ENCODE peak calls at places on chromosomes 4 and X, in nine cellular contexts. O is gastroesophageal sphincter; N is gastrocnemius medialis; H is K562; L is naive thymus-derived CD8-positive, alpha-beta T cell; M is natural killer cell; A is activated B cell treated with CpG ODN at 0.5 μM for 24 hours; E is HCT116; S is left lung. C is an unnamed sample.
A peak's percentile ranks its signal among the peaks of the same experiment; 100 is the strongest.

GRCh38 chr4:124631760-124632159 is 80.8 kb downstream of the ANKRD50 start:
- ATAC-seq in O (peak; percentile 57), N (peak; percentile 69), H (peak; percentile 91), L (no peak), M (no peak), A (no peak), E (peak; percentile 98), S (peak; percentile 90), C (peak; percentile 92)

GRCh38 chr4:69092190-69092589 is 4.1 kb upstream of the UGT2B7 start:
- ATAC-seq in O (no peak), N (no peak), H (no peak), L (no peak), M (no peak), A (no peak), E (no peak), S (no peak), C (no peak)

GRCh38 chrX:66200050-66200664 is 36.1 kb downstream of the HEPH start:
- ATAC-seq in O (no peak), N (no peak), H (peak; percentile 63), L (no peak), M (no peak), A (no peak), E (no peak), S (no peak), C (no peak)

GRCh38 chrX:111511477-111511876 is at the start of gene SERTM2:
- ATAC-seq in O (no peak), N (no peak), H (peak; percentile 77), L (no peak), M (no peak), A (no peak), E (no peak), S (peak; percentile 73), C (no peak)

GRCh38 chr4:164807611-164808010 is 53.7 kb downstream of the SMIM31 start:
- ATAC-seq in O (no peak), N (no peak), H (no peak), L (no peak), M (no peak), A (no peak), E (no peak), S (peak; percentile 86), C (no peak)

GRCh38 chrX:86930419-86930818 is 587.2 kb upstream of the KLHL4 start:
- ATAC-seq in O (no peak), N (no peak), H (no peak), L (no peak), M (no peak), A (no peak), E (no peak), S (no peak), C (no peak)

GRCh38 chrX:19193584-19193983 is 71.3 kb upstream of the ADGRG2 start:
- ATAC-seq in O (no peak), N (no peak), H (no peak), L (no peak), M (no peak), A (no peak), E (no peak), S (no peak), C (no peak)

GRCh38 chrX:119760026-119760902 is 1.9 kb downstream of the SOWAHD start:
- ATAC-seq in O (no peak), N (no peak), H (no peak), L (no peak), M (no peak), A (peak; percentile 22), E (no peak), S (no peak), C (no peak)

GRCh38 chrX:136662976-136663375 is 15.0 kb downstream of the CD40LG start:
- ATAC-seq in O (no peak), N (no peak), H (no peak), L (peak; percentile 55), M (no peak), A (no peak), E (no peak), S (no peak), C (no peak)

GRCh38 chrX:10017866-10018265 is 50.7 kb downstream of the CLDN34 start:
- ATAC-seq in O (no peak), N (no peak), H (no peak), L (no peak), M (no peak), A (no peak), E (peak; percentile 48), S (peak; percentile 16), C (no peak)

GRCh38 chr4:85861064-85861767 is 386.3 kb downstream of the ARHGAP24 start:
- ATAC-seq in O (no peak), N (no peak), H (no peak), L (no peak), M (no peak), A (no peak), E (no peak), S (no peak), C (no peak)

GRCh38 chr4:147628415-147628814 is 11.2 kb downstream of the TMEM184C start:
- ATAC-seq in O (no peak), N (no peak), H (no peak), L (no peak), M (no peak), A (no peak), E (no peak), S (no peak), C (no peak)

GRCh38 chrX:9312922-9313867 is 151.7 kb upstream of the TBL1X start:
- ATAC-seq in O (no peak), N (no peak), H (peak; percentile 96), L (peak; percentile 66), M (peak; percentile 85), A (peak; percentile 56), E (peak; percentile 91), S (peak; percentile 68), C (peak; percentile 79)

GRCh38 chr4:163535657-163536056 is 41.2 kb downstream of the TMA16 start:
- ATAC-seq in O (no peak), N (no peak), H (peak; percentile 82), L (no peak), M (no peak), A (peak; percentile 60), E (peak; percentile 72), S (no peak), C (no peak)

GRCh38 chrX:23493941-23494374 is 159.3 kb downstream of the PTCHD1 start:
- ATAC-seq in O (no peak), N (no peak), H (no peak), L (no peak), M (no peak), A (no peak), E (peak; percentile 52), S (no peak), C (no peak)

GRCh38 chrX:104419926-104420325 is 146.1 kb upstream of the IL1RAPL2 start:
- ATAC-seq in O (no peak), N (no peak), H (no peak), L (no peak), M (no peak), A (no peak), E (no peak), S (no peak), C (no peak)

GRCh38 chrX:47817897-47818296 is 18.8 kb upstream of the ZNF81 start:
- ATAC-seq in O (no peak), N (no peak), H (no peak), L (no peak), M (no peak), A (no peak), E (no peak), S (no peak), C (no peak)

GRCh38 chr4:168656055-168656660 is 159.3 kb downstream of the PALLD start:
- ATAC-seq in O (peak; percentile 77), N (peak; percentile 91), H (no peak), L (no peak), M (no peak), A (no peak), E (no peak), S (peak; percentile 29), C (peak; percentile 80)

GRCh38 chr4:148216866-148217814 is 225.1 kb downstream of the NR3C2 start:
- ATAC-seq in O (no peak), N (no peak), H (no peak), L (peak; percentile 71), M (peak; percentile 78), A (no peak), E (no peak), S (peak; percentile 61), C (no peak)

GRCh38 chr4:106659386-106659785 is 290.8 kb upstream of the GIMD1 start:
- ATAC-seq in O (peak; percentile 25), N (no peak), H (no peak), L (no peak), M (no peak), A (no peak), E (no peak), S (no peak), C (no peak)

GRCh38 chrX:37320541-37321203 is 28.5 kb upstream of the PRRG1 start:
- ATAC-seq in O (no peak), N (no peak), H (no peak), L (no peak), M (no peak), A (no peak), E (no peak), S (no peak), C (no peak)

GRCh38 chr4:103498161-103499070 is 221.4 kb downstream of the TACR3 start:
- ATAC-seq in O (no peak), N (no peak), H (no peak), L (no peak), M (no peak), A (no peak), E (peak; percentile 69), S (no peak), C (no peak)